ENCODE peak calls at places on chromosomes 12 and 14, in seven cellular contexts. R is upper lobe of left lung, F is heart left ventricle, B is H1, M is lower leg skin, W is transverse colon, N is body of pancreas. C is an unnamed sample.

GRCh38 chr12:19095869-19096480 is 33.6 kb upstream of the PLEKHA5 start:
- DNase-seq in B (no peak), M (no peak), W (no peak), R (no peak), N (no peak), F (no peak), C (no peak)

GRCh38 chr12:108180255-108181094 is 51.4 kb downstream of the WSCD2 start:
- DNase-seq in N (no peak), R (no peak), F (no peak), B (no peak), W (no peak), M (no peak), C (no peak)

GRCh38 chr14:106564058-106564643 is 1037.8 kb downstream of the TMEM121 start:
- DNase-seq in F (no peak), N (peak; percentile 48), W (peak; percentile 54), M (no peak), R (peak; percentile 86), B (peak; percentile 49), C (peak; percentile 66)

GRCh38 chr14:101457177-101457935 is 103.9 kb upstream of the DIO3 start:
- DNase-seq in M (no peak), B (peak; percentile 71), F (no peak), N (no peak), W (no peak), R (peak; percentile 83), C (no peak)

GRCh38 chr12:125247477-125247876 is 182.2 kb downstream of the AACS start:
- DNase-seq in R (no peak), N (no peak), W (no peak), B (no peak), F (no peak), M (no peak), C (peak; percentile 20)

GRCh38 chr12:69161835-69162234 is 77.5 kb upstream of the CPSF6 start:
- DNase-seq in N (no peak), B (no peak), F (no peak), R (no peak), W (no peak), M (no peak), C (no peak)

GRCh38 chr12:122089080-122089479 is 10.5 kb downstream of the MLXIP start:
- DNase-seq in M (no peak), N (no peak), F (no peak), R (no peak), W (no peak), B (no peak), C (no peak)

GRCh38 chr14:89533761-89534160 is 116.7 kb upstream of the FOXN3 start:
- DNase-seq in N (no peak), B (no peak), M (no peak), R (no peak), F (no peak), W (no peak), C (no peak)

GRCh38 chr12:53325539-53326061 is 4.2 kb upstream of the AAAS start:
- DNase-seq in M (no peak), N (peak; percentile 34), F (no peak), B (peak; percentile 69), R (peak; percentile 91), W (peak; percentile 35), C (peak; percentile 49)

GRCh38 chr12:72264548-72265175 is 7.5 kb upstream of the TRHDE start:
- DNase-seq in F (no peak), M (no peak), B (no peak), W (no peak), R (no peak), N (peak; percentile 10), C (peak; percentile 19)

GRCh38 chr14:87864356-87865230 is 128.4 kb downstream of the GALC start:
- DNase-seq in R (no peak), N (no peak), M (no peak), W (no peak), F (no peak), B (no peak), C (no peak)

GRCh38 chr12:84599539-84599938 is 313.1 kb downstream of the SLC6A15 start:
- DNase-seq in R (no peak), F (no peak), W (no peak), N (no peak), B (no peak), M (no peak), C (no peak)

GRCh38 chr14:57299511-57299910 is 30.7 kb downstream of the AP5M1 start:
- DNase-seq in W (no peak), M (no peak), R (no peak), N (no peak), B (no peak), F (no peak), C (no peak)

GRCh38 chr14:50831704-50832130 is 755 bp upstream of the NIN start:
- DNase-seq in N (no peak), W (no peak), B (no peak), M (no peak), R (no peak), F (no peak), C (no peak)

GRCh38 chr14:50829472-50830043 is 1.4 kb downstream of the NIN start:
- DNase-seq in M (no peak), B (peak; percentile 50), F (no peak), W (no peak), R (no peak), N (no peak), C (no peak)

GRCh38 chr14:50830044-50830931 is 674 bp downstream of the NIN start:
- DNase-seq in W (peak; percentile 52), N (peak; percentile 50), F (peak; percentile 78), B (peak; percentile 81), M (peak; percentile 50), R (peak; percentile 92), C (peak; percentile 85)

GRCh38 chr14:50832935-50833607 is 2.1 kb upstream of the NIN start:
- DNase-seq in F (no peak), M (no peak), N (no peak), B (no peak), W (no peak), R (no peak), C (no peak)

DNA sequence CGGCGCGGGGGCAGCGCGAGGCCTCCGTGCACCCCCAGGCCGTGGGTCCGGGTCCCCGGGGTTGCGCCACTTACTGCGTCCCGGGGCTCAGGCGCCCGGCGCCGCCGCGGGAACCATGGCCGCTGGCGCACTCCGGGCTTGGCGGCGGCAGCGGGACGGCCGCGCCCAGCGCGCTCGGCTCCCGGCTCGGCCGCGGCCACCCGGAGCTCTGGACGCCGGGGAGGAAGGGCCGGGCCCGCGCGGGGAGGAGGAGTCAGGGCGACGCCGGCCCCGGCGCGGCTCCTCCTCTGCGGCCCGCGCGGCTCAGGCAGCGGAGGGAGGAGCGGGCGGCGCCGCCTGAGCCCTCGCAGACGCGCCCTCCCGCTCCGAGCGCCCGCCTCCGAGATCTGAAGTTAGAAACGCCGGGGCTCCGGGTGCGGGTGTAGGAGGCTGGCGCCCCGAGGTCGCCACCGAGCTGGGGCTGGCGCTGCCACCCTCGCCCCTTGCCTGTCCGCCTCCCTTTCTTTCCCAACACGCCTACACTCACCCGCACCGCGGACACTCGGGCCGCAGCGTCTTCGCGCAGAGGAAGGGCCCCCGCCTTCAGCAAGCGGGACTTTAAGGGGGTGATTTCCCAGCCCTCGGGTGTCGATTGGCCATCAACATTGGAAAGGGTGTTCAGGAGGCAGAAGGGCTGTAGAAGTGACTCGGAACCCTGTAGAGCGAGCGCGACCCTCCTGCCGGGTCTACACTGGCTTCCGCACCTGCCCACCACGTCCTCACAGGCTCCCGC is at the start of gene NIN:
- DNase-seq in N (peak; percentile 75), R (peak; percentile 96), F (peak; percentile 85), M (peak; percentile 49), W (peak; percentile 83), B (peak; percentile 79), C (peak; percentile 87)
- TF ChIP-seq POLR2A in N (peak; percentile 39), R (no peak), F (no peak), M (no peak), W (peak; percentile 48), B (no peak), C (peak; percentile 51)

GRCh38 chr14:32826404-32827082 is 112.1 kb upstream of the NPAS3 start:
- DNase-seq in F (peak; percentile 30), N (no peak), B (no peak), M (no peak), R (no peak), W (no peak), C (no peak)
- TF ChIP-seq CTCF in F (peak; percentile 15), N (no peak), B (peak; percentile 26), M (no peak), R (no peak), W (no peak), C (no peak)

GRCh38 chr12:46221255-46222128 is 47.4 kb downstream of the SLC38A1 start:
- DNase-seq in R (no peak), F (no peak), W (no peak), M (no peak), B (no peak), N (no peak), C (no peak)
- TF ChIP-seq POLR2A in R (no peak), F (no peak), W (no peak), M (no peak), B (no peak), N (no peak), C (no peak)

GRCh38 chr12:3122841-3123678 is 45.9 kb downstream of the TSPAN9 start:
- DNase-seq in N (peak; percentile 30), M (no peak), F (peak; percentile 78), B (no peak), W (no peak), R (no peak), C (no peak)
- TF ChIP-seq CTCF in N (no peak), M (no peak), F (peak; percentile 20), B (no peak), W (no peak), R (peak; percentile 52), C (no peak)

DNA sequence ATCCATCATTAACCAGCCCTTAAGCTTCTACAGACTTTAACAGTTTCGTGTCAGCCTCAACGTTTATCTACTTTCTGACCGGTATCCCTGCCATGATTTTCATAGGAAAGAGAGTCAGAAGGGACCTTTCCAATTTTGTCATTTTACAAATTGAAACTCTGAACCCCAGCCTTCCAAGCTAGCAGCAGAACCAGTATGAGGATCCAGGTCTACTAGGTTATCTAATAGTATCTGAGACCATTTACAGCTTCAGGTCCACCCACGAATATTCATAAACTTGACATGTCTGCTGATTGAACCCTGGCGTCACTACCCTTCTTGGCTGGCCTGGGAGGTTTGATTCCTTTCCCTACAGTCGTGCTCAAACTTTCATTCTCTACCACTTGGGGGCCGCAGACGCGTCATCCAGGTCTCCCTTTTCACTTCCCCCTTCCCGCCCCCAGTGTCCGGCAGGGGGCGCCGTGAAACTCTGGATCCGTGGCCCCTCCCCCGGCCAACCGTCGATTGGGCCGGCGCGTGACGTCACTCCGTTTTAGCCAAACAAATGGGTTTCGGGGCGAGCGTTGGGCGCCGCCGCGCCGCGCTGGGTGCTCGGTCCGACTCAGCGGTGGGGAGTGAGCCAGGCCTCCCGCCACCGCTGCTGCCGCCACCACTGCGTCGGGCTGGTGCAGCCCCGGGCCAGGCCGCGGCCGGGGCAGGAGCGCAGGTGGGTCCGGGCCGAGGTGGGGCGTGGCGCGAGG is at the start of gene FBXO34:
- DNase-seq in M (peak; percentile 99), B (peak; percentile 100), F (peak; percentile 99), N (peak; percentile 98), W (peak; percentile 100), R (peak; percentile 99), C (peak; percentile 97)
- TF ChIP-seq POLR2A in M (no peak), B (peak; percentile 82), F (peak; percentile 34), N (peak; percentile 85), W (peak; percentile 78), R (peak; percentile 88), C (peak; percentile 88)

C was measured in NB4.